ENCODE peak calls at places on chromosomes 12 and 14, in five cellular contexts. Q is sigmoid colon; I is bronchial epithelial cell; P is activated T-cell treated with anti-CD3 and anti-CD28 coated beads, Interleukin-2, amount 50 U/mL, for 72 hours; U is fibroblast of lung. K is an unnamed sample.

GRCh38 chr14:23153891-23154796 is 29.3 kb downstream of the SLC7A8 start:
- DNase-seq in I (peak), P (no peak), U (peak), Q (peak), K (peak)

GRCh38 chr12:2892246-2892645 is 1.6 kb downstream of the TULP3 start:
- DNase-seq in Q (no peak), U (no peak), P (no peak), I (no peak), K (no peak)

GRCh38 chr12:1800646-1801284 is 19.6 kb upstream of the LRTM2 start:
- DNase-seq in Q (peak), U (peak), I (no peak), P (no peak), K (peak)

GRCh38 chr14:57833304-57833703 is 32.6 kb downstream of the SLC35F4 start:
- DNase-seq in I (peak), Q (no peak), P (no peak), U (peak), K (no peak)

GRCh38 chr12:40105265-40105514 is 691 bp downstream of the SLC2A13 start:
- DNase-seq in Q (peak), U (peak), P (no peak), I (peak), K (peak)

GRCh38 chr12:75666126-75666979 is 154.9 kb upstream of the KRR1 start:
- DNase-seq in U (no peak), I (peak), P (no peak), Q (no peak), K (peak)

GRCh38 chr12:46332260-46332659 is 40.3 kb downstream of the SLC38A2 start:
- DNase-seq in P (no peak), I (peak), U (peak), Q (no peak), K (no peak)

GRCh38 chr12:90546511-90546910 is 408.5 kb downstream of the CCER1 start:
- DNase-seq in I (no peak), U (no peak), Q (no peak), P (no peak), K (no peak)

GRCh38 chr14:32560213-32560857 is 231.2 kb downstream of the AKAP6 start:
- DNase-seq in Q (peak), I (peak), P (peak), U (peak), K (peak)

GRCh38 chr12:121839993-121840761 is 18.5 kb downstream of the HPD start:
- DNase-seq in U (no peak), Q (no peak), I (no peak), P (no peak), K (no peak)

GRCh38 chr14:63770187-63770807 is 42.4 kb upstream of the SGPP1 start:
- DNase-seq in U (peak), Q (no peak), I (peak), P (peak), K (no peak)

GRCh38 chr14:61493996-61494395 is 172.6 kb downstream of the PRKCH start:
- DNase-seq in I (no peak), Q (no peak), P (no peak), U (no peak), K (no peak)

GRCh38 chr14:96053600-96054381 is 14.6 kb downstream of the C14orf132 start:
- DNase-seq in I (peak), Q (peak), P (no peak), U (peak), K (no peak)

GRCh38 chr14:70213721-70214282 is 25.1 kb upstream of the SLC8A3 start:
- DNase-seq in I (no peak), P (no peak), Q (no peak), U (no peak), K (no peak)

GRCh38 chr12:93226356-93226755 is 151.4 kb upstream of the NUDT4 start:
- DNase-seq in P (no peak), Q (no peak), U (no peak), I (peak), K (no peak)

GRCh38 chr12:93180566-93180965 is 197.2 kb upstream of the NUDT4 start:
- DNase-seq in U (no peak), I (no peak), P (no peak), Q (no peak), K (no peak)

GRCh38 chr12:94049718-94050117 is 98.7 kb upstream of the PLXNC1 start:
- DNase-seq in Q (no peak), U (no peak), I (no peak), P (no peak), K (no peak)

GRCh38 chr14:24670594-24670993 is 36.6 kb upstream of the GZMB start:
- DNase-seq in U (no peak), P (peak), I (no peak), Q (no peak), K (no peak)

GRCh38 chr14:49497725-49498348 is 88.3 kb downstream of the RPS29 start:
- DNase-seq in Q (no peak), U (peak), I (peak), P (peak), K (no peak)

GRCh38 chr12:52813885-52814709 is at the start of gene KRT4:
- DNase-seq in U (no peak), Q (no peak), I (no peak), P (no peak), K (no peak)

K was measured in left lobe of liver.